ENCODE peak calls at places on chromosomes 5 and 9, in eight cellular contexts. One of them, this sample, is unnamed.

GRCh38 chr5:135821802-135822201 is 12.7 kb upstream of the SLC25A48 start:
- DNase-seq in gastrocnemius medialis: no peak
- DNase-seq in HepG2: no peak
- DNase-seq in HFFc6: no peak
- DNase-seq in cardiac muscle cell: no peak
- DNase-seq in epithelial cell of proximal tubule: no peak
- DNase-seq in heart right ventricle: no peak
- DNase-seq in A549: no peak
- DNase-seq in this sample: no peak

GRCh38 chr5:92527311-92528078 is 1053.5 kb downstream of the NR2F1-AS1 start:
- DNase-seq in A549: no peak
- DNase-seq in epithelial cell of proximal tubule: no peak
- DNase-seq in HFFc6: peak
- DNase-seq in gastrocnemius medialis: no peak
- DNase-seq in cardiac muscle cell: peak
- DNase-seq in heart right ventricle: no peak
- DNase-seq in HepG2: no peak
- DNase-seq in this sample: no peak

GRCh38 chr5:176594554-176594953 is 15.4 kb downstream of the GPRIN1 start:
- DNase-seq in gastrocnemius medialis: no peak
- DNase-seq in heart right ventricle: no peak
- DNase-seq in epithelial cell of proximal tubule: no peak
- DNase-seq in HFFc6: no peak
- DNase-seq in HepG2: no peak
- DNase-seq in A549: no peak
- DNase-seq in cardiac muscle cell: no peak
- DNase-seq in this sample: no peak

GRCh38 chr9:132514011-132514744 is 68.2 kb upstream of the BARHL1 start:
- DNase-seq in gastrocnemius medialis: no peak
- DNase-seq in epithelial cell of proximal tubule: no peak
- DNase-seq in HFFc6: no peak
- DNase-seq in heart right ventricle: no peak
- DNase-seq in A549: no peak
- DNase-seq in HepG2: no peak
- DNase-seq in cardiac muscle cell: no peak
- DNase-seq in this sample: no peak

GRCh38 chr9:88197781-88198345 is 59.6 kb upstream of the SPATA31C2 start:
- DNase-seq in gastrocnemius medialis: no peak
- DNase-seq in epithelial cell of proximal tubule: peak
- DNase-seq in A549: peak
- DNase-seq in HepG2: no peak
- DNase-seq in heart right ventricle: no peak
- DNase-seq in cardiac muscle cell: peak
- DNase-seq in HFFc6: peak
- DNase-seq in this sample: no peak

GRCh38 chr5:167916261-167916660 is 375.2 kb upstream of the WWC1 start:
- DNase-seq in A549: no peak
- DNase-seq in cardiac muscle cell: peak
- DNase-seq in heart right ventricle: no peak
- DNase-seq in gastrocnemius medialis: no peak
- DNase-seq in HFFc6: no peak
- DNase-seq in epithelial cell of proximal tubule: peak
- DNase-seq in HepG2: no peak
- DNase-seq in this sample: no peak

GRCh38 chr9:70080481-70081119 is 37.0 kb downstream of the MAMDC2 start:
- DNase-seq in A549: no peak
- DNase-seq in cardiac muscle cell: peak
- DNase-seq in HFFc6: peak
- DNase-seq in HepG2: peak
- DNase-seq in epithelial cell of proximal tubule: no peak
- DNase-seq in gastrocnemius medialis: no peak
- DNase-seq in heart right ventricle: peak
- DNase-seq in this sample: no peak

GRCh38 chr9:108618906-108619550 is 236.8 kb downstream of the ACTL7B start:
- DNase-seq in HepG2: no peak
- DNase-seq in cardiac muscle cell: peak
- DNase-seq in A549: no peak
- DNase-seq in HFFc6: no peak
- DNase-seq in epithelial cell of proximal tubule: no peak
- DNase-seq in gastrocnemius medialis: no peak
- DNase-seq in heart right ventricle: no peak
- DNase-seq in this sample: no peak

GRCh38 chr5:147852365-147852764 is 20.9 kb upstream of the SPINK1 start:
- DNase-seq in HepG2: no peak
- DNase-seq in HFFc6: no peak
- DNase-seq in heart right ventricle: no peak
- DNase-seq in cardiac muscle cell: no peak
- DNase-seq in epithelial cell of proximal tubule: no peak
- DNase-seq in gastrocnemius medialis: no peak
- DNase-seq in A549: no peak
- DNase-seq in this sample: no peak

GRCh38 chr9:33403941-33404781 is 1.8 kb upstream of the AQP7 start:
- DNase-seq in HepG2: no peak
- DNase-seq in epithelial cell of proximal tubule: no peak
- DNase-seq in A549: no peak
- DNase-seq in gastrocnemius medialis: no peak
- DNase-seq in cardiac muscle cell: no peak
- DNase-seq in HFFc6: no peak
- DNase-seq in heart right ventricle: no peak
- DNase-seq in this sample: peak

GRCh38 chr9:33407061-33407460 is 4.7 kb upstream of the AQP7 start:
- DNase-seq in HFFc6: no peak
- DNase-seq in A549: no peak
- DNase-seq in epithelial cell of proximal tubule: no peak
- DNase-seq in gastrocnemius medialis: no peak
- DNase-seq in cardiac muscle cell: no peak
- DNase-seq in HepG2: no peak
- DNase-seq in heart right ventricle: no peak
- DNase-seq in this sample: no peak

GRCh38 chr9:33408087-33408486 is 5.7 kb upstream of the AQP7 start:
- DNase-seq in HepG2: no peak
- DNase-seq in epithelial cell of proximal tubule: no peak
- DNase-seq in cardiac muscle cell: no peak
- DNase-seq in gastrocnemius medialis: no peak
- DNase-seq in heart right ventricle: no peak
- DNase-seq in HFFc6: no peak
- DNase-seq in A549: no peak
- DNase-seq in this sample: no peak

GRCh38 chr9:33404782-33405362 is 2.5 kb upstream of the AQP7 start:
- DNase-seq in heart right ventricle: no peak
- DNase-seq in HepG2: no peak
- DNase-seq in cardiac muscle cell: peak
- DNase-seq in HFFc6: no peak
- DNase-seq in gastrocnemius medialis: no peak
- DNase-seq in epithelial cell of proximal tubule: no peak
- DNase-seq in A549: no peak
- DNase-seq in this sample: no peak
- TF ChIP-seq CTCF in heart right ventricle: no peak
- TF ChIP-seq CTCF in HepG2: no peak
- TF ChIP-seq CTCF in cardiac muscle cell: no peak
- TF ChIP-seq CTCF in HFFc6: no peak
- TF ChIP-seq CTCF in gastrocnemius medialis: no peak
- TF ChIP-seq CTCF in epithelial cell of proximal tubule: no peak
- TF ChIP-seq CTCF in A549: no peak
- TF ChIP-seq CTCF in this sample: no peak

GRCh38 chr9:2596003-2596402 is 25.6 kb upstream of the VLDLR start:
- DNase-seq in gastrocnemius medialis: no peak
- DNase-seq in epithelial cell of proximal tubule: no peak
- DNase-seq in A549: no peak
- DNase-seq in cardiac muscle cell: no peak
- DNase-seq in HFFc6: no peak
- DNase-seq in heart right ventricle: no peak
- DNase-seq in HepG2: no peak
- DNase-seq in this sample: no peak

GRCh38 chr9:2597483-2597882 is 24.1 kb upstream of the VLDLR start:
- DNase-seq in A549: no peak
- DNase-seq in gastrocnemius medialis: no peak
- DNase-seq in cardiac muscle cell: peak
- DNase-seq in epithelial cell of proximal tubule: no peak
- DNase-seq in HFFc6: no peak
- DNase-seq in heart right ventricle: no peak
- DNase-seq in HepG2: no peak
- DNase-seq in this sample: no peak

GRCh38 chr9:2591967-2592366 is 29.6 kb upstream of the VLDLR start:
- DNase-seq in A549: no peak
- DNase-seq in HepG2: no peak
- DNase-seq in heart right ventricle: no peak
- DNase-seq in gastrocnemius medialis: no peak
- DNase-seq in epithelial cell of proximal tubule: no peak
- DNase-seq in HFFc6: no peak
- DNase-seq in cardiac muscle cell: no peak
- DNase-seq in this sample: no peak

GRCh38 chr9:2593754-2594153 is 27.8 kb upstream of the VLDLR start:
- DNase-seq in cardiac muscle cell: no peak
- DNase-seq in HepG2: no peak
- DNase-seq in heart right ventricle: no peak
- DNase-seq in HFFc6: no peak
- DNase-seq in epithelial cell of proximal tubule: no peak
- DNase-seq in gastrocnemius medialis: no peak
- DNase-seq in A549: no peak
- DNase-seq in this sample: no peak
- TF ChIP-seq CTCF in cardiac muscle cell: no peak
- TF ChIP-seq CTCF in HepG2: no peak
- TF ChIP-seq CTCF in heart right ventricle: no peak
- TF ChIP-seq CTCF in HFFc6: no peak
- TF ChIP-seq CTCF in epithelial cell of proximal tubule: no peak
- TF ChIP-seq CTCF in gastrocnemius medialis: no peak
- TF ChIP-seq CTCF in A549: no peak
- TF ChIP-seq CTCF in this sample: no peak

GRCh38 chr9:19108038-19108437 is 5.3 kb upstream of the HAUS6 start:
- DNase-seq in heart right ventricle: no peak
- DNase-seq in gastrocnemius medialis: no peak
- DNase-seq in epithelial cell of proximal tubule: no peak
- DNase-seq in HepG2: no peak
- DNase-seq in A549: no peak
- DNase-seq in HFFc6: no peak
- DNase-seq in cardiac muscle cell: no peak
- DNase-seq in this sample: no peak

GRCh38 chr9:19101203-19101602 is 1.5 kb downstream of the HAUS6 start:
- DNase-seq in HFFc6: no peak
- DNase-seq in cardiac muscle cell: no peak
- DNase-seq in heart right ventricle: no peak
- DNase-seq in HepG2: no peak
- DNase-seq in epithelial cell of proximal tubule: no peak
- DNase-seq in gastrocnemius medialis: no peak
- DNase-seq in A549: no peak
- DNase-seq in this sample: no peak

GRCh38 chr9:19102181-19102630 is 498 bp downstream of the HAUS6 start:
- DNase-seq in cardiac muscle cell: peak
- DNase-seq in heart right ventricle: no peak
- DNase-seq in A549: peak
- DNase-seq in gastrocnemius medialis: no peak
- DNase-seq in epithelial cell of proximal tubule: no peak
- DNase-seq in HepG2: peak
- DNase-seq in HFFc6: no peak
- DNase-seq in this sample: no peak

GRCh38 chr9:19104528-19105282 is 2.0 kb upstream of the HAUS6 start:
- DNase-seq in heart right ventricle: no peak
- DNase-seq in HFFc6: no peak
- DNase-seq in A549: no peak
- DNase-seq in gastrocnemius medialis: no peak
- DNase-seq in HepG2: no peak
- DNase-seq in cardiac muscle cell: no peak
- DNase-seq in epithelial cell of proximal tubule: no peak
- DNase-seq in this sample: no peak

DNA sequence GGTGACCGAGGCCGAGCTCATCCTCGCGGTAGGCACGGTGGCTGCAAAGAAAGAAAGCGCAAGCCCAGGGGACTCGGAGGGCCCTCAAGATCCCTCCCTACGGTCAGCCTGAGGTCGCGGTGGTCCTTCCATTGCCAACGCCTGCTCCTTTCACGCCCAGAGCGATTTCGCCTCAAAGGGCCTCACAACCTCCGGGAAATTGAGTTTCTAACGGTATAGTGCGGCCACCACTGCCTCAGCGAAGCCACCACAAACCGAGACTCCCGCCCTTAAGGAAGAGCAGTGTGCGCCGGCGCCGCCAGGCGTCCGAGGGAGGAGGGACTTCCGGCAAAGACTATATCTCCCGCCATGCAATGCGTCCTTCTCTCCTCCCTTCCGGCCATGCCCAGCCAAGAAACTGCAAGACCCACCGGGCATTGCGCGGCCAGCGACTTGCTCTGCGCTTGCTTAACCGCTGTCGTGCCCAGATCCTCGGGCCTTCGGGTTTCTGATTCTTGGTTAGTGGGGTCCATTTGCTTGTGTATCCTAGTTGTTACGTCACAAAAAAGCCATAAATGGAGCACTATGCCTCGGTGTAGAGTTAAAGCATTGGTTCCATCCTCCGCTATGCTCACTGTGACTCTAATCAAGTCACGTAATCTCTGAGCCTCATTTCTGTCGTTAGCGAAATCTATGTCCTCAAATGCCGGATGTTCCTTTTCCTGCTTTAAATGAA is at the start of gene HAUS6:
- DNase-seq in HepG2: peak
- DNase-seq in epithelial cell of proximal tubule: peak
- DNase-seq in heart right ventricle: peak
- DNase-seq in HFFc6: peak
- DNase-seq in cardiac muscle cell: peak
- DNase-seq in gastrocnemius medialis: peak
- DNase-seq in A549: peak
- DNase-seq in this sample: peak
- TF ChIP-seq CTCF in HepG2: peak
- TF ChIP-seq CTCF in epithelial cell of proximal tubule: peak
- TF ChIP-seq CTCF in heart right ventricle: peak
- TF ChIP-seq CTCF in HFFc6: peak
- TF ChIP-seq CTCF in cardiac muscle cell: peak
- TF ChIP-seq CTCF in gastrocnemius medialis: peak
- TF ChIP-seq CTCF in A549: no peak
- TF ChIP-seq CTCF in this sample: peak

DNA sequence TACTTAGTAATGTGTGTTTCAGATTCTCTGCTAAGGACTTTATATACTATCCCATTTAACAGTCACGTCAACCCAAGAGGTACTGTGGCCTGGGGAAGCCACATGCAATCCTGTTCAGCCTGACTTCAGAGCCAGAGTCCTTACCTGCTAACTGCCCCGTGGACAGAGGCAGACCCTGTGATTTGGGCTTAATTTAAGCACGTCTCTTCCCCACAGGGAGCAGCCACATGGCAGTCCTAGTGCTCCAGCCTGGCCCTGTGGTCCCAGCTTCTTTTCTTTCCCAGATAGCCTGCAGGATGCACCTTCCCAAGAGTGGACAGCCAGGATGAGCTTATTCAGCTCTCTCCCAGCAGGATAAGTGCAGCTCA is 71.5 kb downstream of the PDE8B start:
- DNase-seq in cardiac muscle cell: no peak
- DNase-seq in HepG2: no peak
- DNase-seq in heart right ventricle: no peak
- DNase-seq in epithelial cell of proximal tubule: no peak
- DNase-seq in A549: no peak
- DNase-seq in gastrocnemius medialis: no peak
- DNase-seq in HFFc6: no peak
- DNase-seq in this sample: no peak
- TF ChIP-seq CTCF in cardiac muscle cell: no peak
- TF ChIP-seq CTCF in HepG2: no peak
- TF ChIP-seq CTCF in heart right ventricle: no peak
- TF ChIP-seq CTCF in epithelial cell of proximal tubule: no peak
- TF ChIP-seq CTCF in A549: no peak
- TF ChIP-seq CTCF in gastrocnemius medialis: no peak
- TF ChIP-seq CTCF in HFFc6: no peak
- TF ChIP-seq CTCF in this sample: no peak

GRCh38 chr5:96384353-96384752 is 48.7 kb downstream of the PCSK1 start:
- DNase-seq in heart right ventricle: peak
- DNase-seq in HepG2: peak
- DNase-seq in cardiac muscle cell: peak
- DNase-seq in HFFc6: peak
- DNase-seq in epithelial cell of proximal tubule: peak
- DNase-seq in A549: peak
- DNase-seq in gastrocnemius medialis: peak
- DNase-seq in this sample: no peak
- TF ChIP-seq CTCF in heart right ventricle: no peak
- TF ChIP-seq CTCF in HepG2: no peak
- TF ChIP-seq CTCF in cardiac muscle cell: no peak
- TF ChIP-seq CTCF in HFFc6: no peak
- TF ChIP-seq CTCF in epithelial cell of proximal tubule: no peak
- TF ChIP-seq CTCF in A549: no peak
- TF ChIP-seq CTCF in gastrocnemius medialis: no peak
- TF ChIP-seq CTCF in this sample: no peak

This sample was measured in neural crest cell.